ENCODE peak calls at places on chromosomes 3 and 15, in eight cellular contexts. A is GM23338, T is thyroid gland, B is endothelial cell, G is HFFc6, O is kidney epithelial cell, V is mammary epithelial cell, U is astrocyte of the spinal cord. J is an unnamed sample.

GRCh38 chr3:113769551-113769950 is 22.7 kb downstream of the ATP6V1A start:
- DNase-seq in A (no peak), T (no peak), B (no peak), G (peak; percentile 54), O (no peak), V (peak; percentile 47), U (peak; percentile 68), J (no peak)

GRCh38 chr3:128486692-128487537 is 6.1 kb downstream of the GATA2 start:
- DNase-seq in A (peak; percentile 64), T (no peak), B (peak; percentile 52), G (no peak), O (no peak), V (peak; percentile 35), U (no peak), J (no peak)

GRCh38 chr15:71220828-71221227 is 105.6 kb downstream of the THSD4 start:
- DNase-seq in A (no peak), T (no peak), B (no peak), G (no peak), O (no peak), V (no peak), U (no peak), J (no peak)

GRCh38 chr3:37456270-37456708 is 281.9 kb upstream of the LRRFIP2 start:
- DNase-seq in A (peak; percentile 26), T (peak; percentile 79), B (no peak), G (no peak), O (no peak), V (no peak), U (no peak), J (no peak)

GRCh38 chr15:43492266-43492665 is 690 bp downstream of the TP53BP1 start:
- DNase-seq in A (peak; percentile 66), T (no peak), B (no peak), G (no peak), O (no peak), V (no peak), U (no peak), J (no peak)

GRCh38 chr15:75123395-75123794 is 78.3 kb upstream of the C15orf39 start:
- DNase-seq in A (no peak), T (no peak), B (no peak), G (peak; percentile 89), O (no peak), V (peak; percentile 70), U (peak; percentile 86), J (no peak)

GRCh38 chr3:96646596-96646995 is 167.8 kb upstream of the EPHA6 start:
- DNase-seq in A (no peak), T (no peak), B (no peak), G (no peak), O (no peak), V (no peak), U (no peak), J (no peak)

GRCh38 chr3:43087249-43087776 is 18.6 kb downstream of the POMGNT2 start:
- DNase-seq in A (no peak), T (no peak), B (no peak), G (no peak), O (no peak), V (no peak), U (no peak), J (no peak)

GRCh38 chr15:90097475-90097874 is 4.8 kb downstream of the IDH2 start:
- DNase-seq in A (no peak), T (no peak), B (no peak), G (no peak), O (no peak), V (no peak), U (no peak), J (peak; percentile 83)

GRCh38 chr3:58242340-58242739 is 4.7 kb downstream of the ABHD6 start:
- DNase-seq in A (no peak), T (no peak), B (no peak), G (peak; percentile 58), O (no peak), V (peak; percentile 16), U (no peak), J (no peak)

GRCh38 chr3:141091416-141091815 is 40.3 kb downstream of the SPSB4 start:
- DNase-seq in A (no peak), T (no peak), B (no peak), G (no peak), O (no peak), V (no peak), U (no peak), J (no peak)

GRCh38 chr15:35966781-35967180 is 420.8 kb upstream of the DPH6 start:
- DNase-seq in A (no peak), T (no peak), B (no peak), G (no peak), O (no peak), V (no peak), U (no peak), J (no peak)

GRCh38 chr3:39707314-39707909 is 102.0 kb upstream of the MYRIP start:
- DNase-seq in A (peak; percentile 68), T (peak; percentile 6), B (peak; percentile 26), G (peak; percentile 43), O (peak; percentile 9), V (no peak), U (peak; percentile 53), J (no peak)

GRCh38 chr3:153704115-153704514 is 417.1 kb upstream of the ARHGEF26 start:
- DNase-seq in A (no peak), T (no peak), B (no peak), G (no peak), O (no peak), V (peak; percentile 17), U (no peak), J (no peak)

GRCh38 chr15:90436952-90437351 is 48.9 kb downstream of the IQGAP1 start:
- DNase-seq in A (no peak), T (no peak), B (no peak), G (no peak), O (no peak), V (no peak), U (no peak), J (no peak)

GRCh38 chr3:121698513-121698912 is 37.8 kb upstream of the HCLS1 start:
- DNase-seq in A (no peak), T (no peak), B (no peak), G (no peak), O (no peak), V (no peak), U (no peak), J (no peak)

GRCh38 chr3:133829310-133829707 is 23.7 kb downstream of the SRPRB start:
- DNase-seq in A (no peak), T (no peak), B (no peak), G (no peak), O (no peak), V (no peak), U (no peak), J (no peak)

GRCh38 chr3:51384145-51384729 is 854 bp upstream of the MANF start:
- DNase-seq in A (peak; percentile 43), T (peak; percentile 55), B (peak; percentile 38), G (no peak), O (no peak), V (no peak), U (no peak), J (peak; percentile 32)

GRCh38 chr3:195150194-195151118 is 120.5 kb downstream of the XXYLT1 start:
- DNase-seq in A (peak; percentile 85), T (peak; percentile 37), B (peak; percentile 73), G (no peak), O (no peak), V (no peak), U (peak; percentile 82), J (peak; percentile 54)

GRCh38 chr15:44537728-44538240 is 837 bp downstream of the EIF3J start:
- DNase-seq in A (peak; percentile 60), T (no peak), B (no peak), G (peak; percentile 44), O (no peak), V (no peak), U (peak; percentile 54), J (peak; percentile 31)

GRCh38 chr3:120652281-120652680 is 29.8 kb downstream of the HGD start:
- DNase-seq in A (no peak), T (no peak), B (no peak), G (no peak), O (no peak), V (no peak), U (no peak), J (no peak)

GRCh38 chr15:81155375-81156218 is 21.5 kb downstream of the CFAP161 start:
- DNase-seq in A (peak; percentile 49), T (peak; percentile 59), B (no peak), G (peak; percentile 51), O (no peak), V (peak; percentile 63), U (peak; percentile 50), J (peak; percentile 22)

GRCh38 chr15:92068121-92068520 is 214.6 kb downstream of the SLCO3A1 start:
- DNase-seq in A (no peak), T (no peak), B (no peak), G (no peak), O (no peak), V (no peak), U (no peak), J (peak; percentile 8)

DNA sequence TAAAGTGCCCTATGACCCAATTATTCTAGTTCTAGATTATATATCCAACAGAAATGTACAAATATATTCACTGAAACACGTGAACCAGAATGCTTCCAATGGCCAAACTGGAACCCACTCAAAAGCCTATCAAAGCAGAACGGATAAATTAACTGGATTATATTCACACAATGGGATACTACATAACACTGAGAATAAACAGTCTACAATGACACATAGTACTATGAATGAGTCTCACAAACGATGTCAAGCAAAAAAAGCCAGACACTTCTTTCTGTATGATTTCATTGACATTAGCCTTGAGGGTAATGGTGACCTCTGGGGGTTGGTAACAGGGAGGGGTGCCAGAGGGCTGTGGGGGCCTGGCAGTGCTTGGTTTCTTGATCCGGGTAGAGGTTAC is 50.9 kb upstream of the HACD2 start:
- DNase-seq in A (no peak), T (no peak), B (no peak), G (no peak), O (no peak), V (no peak), U (no peak), J (no peak)
- TF ChIP-seq CTCF in A (no peak), T (no peak), B (no peak), G (no peak), O (no peak), V (no peak), U (no peak), J (no peak)

DNA sequence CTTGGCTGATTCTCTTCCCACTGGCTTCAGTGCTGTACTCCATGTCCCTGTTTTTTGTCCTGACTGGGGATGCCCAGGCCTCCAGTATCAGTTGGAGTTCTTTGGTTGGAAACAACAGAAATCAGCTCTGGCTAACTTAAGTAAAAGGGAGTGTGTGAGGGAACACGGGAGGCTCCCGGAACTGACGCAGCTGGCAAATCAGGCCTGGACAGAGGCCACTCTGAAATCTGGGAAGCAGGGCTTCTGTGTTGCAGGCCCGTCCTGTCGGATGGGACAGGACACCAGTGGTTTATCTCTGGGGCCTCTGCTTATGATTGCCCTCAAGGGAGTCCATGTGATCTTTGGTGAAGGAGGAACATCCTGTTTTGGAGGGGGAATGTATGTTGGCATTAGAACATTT is 124.3 kb downstream of the CHCHD6 start:
- DNase-seq in A (no peak), T (no peak), B (no peak), G (no peak), O (no peak), V (no peak), U (no peak), J (no peak)
- TF ChIP-seq CTCF in A (no peak), T (no peak), B (no peak), G (no peak), O (no peak), V (no peak), U (no peak), J (no peak)

GRCh38 chr15:65066001-65066634 is 1.7 kb downstream of the RASL12 start:
- DNase-seq in A (no peak), T (no peak), B (no peak), G (no peak), O (no peak), V (no peak), U (no peak), J (no peak)
- TF ChIP-seq CTCF in A (no peak), T (no peak), B (no peak), G (no peak), O (no peak), V (no peak), U (no peak), J (no peak)

GRCh38 chr15:77514635-77515421 is 94.1 kb downstream of the HMG20A start:
- DNase-seq in A (no peak), T (no peak), B (no peak), G (no peak), O (no peak), V (no peak), U (no peak), J (no peak)
- TF ChIP-seq CTCF in A (no peak), T (no peak), B (no peak), G (no peak), O (no peak), V (no peak), U (no peak), J (no peak)